ENCODE peak calls at places on chromosomes 6 and 20, in seven cellular contexts. D is adipocyte, V is AG08395, Y is fibroblast of lung, F is nephron progenitor cell, W is GOT3, Q is SK-N-DZ. B is an unnamed sample.
A peak's percentile ranks its signal among the peaks of the same experiment; 100 is the strongest.

GRCh38 chr6:135753196-135753595 is 98.3 kb upstream of the PDE7B start:
- DNase-seq in D (no peak), V (no peak), Y (peak; percentile 12), F (no peak), W (no peak), Q (no peak), B (peak; percentile 85)

GRCh38 chr6:25535302-25536225 is 116.5 kb upstream of the SCGN start:
- DNase-seq in D (no peak), V (no peak), Y (no peak), F (no peak), W (no peak), Q (no peak), B (peak; percentile 92)

GRCh38 chr6:158396136-158396535 is 83.9 kb downstream of the TULP4 start:
- DNase-seq in D (no peak), V (no peak), Y (no peak), F (no peak), W (no peak), Q (no peak), B (no peak)

GRCh38 chr6:148969679-148970078 is 222.8 kb downstream of the UST start:
- DNase-seq in D (peak; percentile 13), V (no peak), Y (peak; percentile 76), F (peak; percentile 44), W (no peak), Q (no peak), B (no peak)

GRCh38 chr6:135870722-135871121 is 19.2 kb downstream of the PDE7B start:
- DNase-seq in D (peak; percentile 40), V (no peak), Y (peak; percentile 64), F (no peak), W (no peak), Q (no peak), B (peak; percentile 30)

GRCh38 chr6:93105017-93105416 is 314.3 kb downstream of the EPHA7 start:
- DNase-seq in D (no peak), V (no peak), Y (peak; percentile 67), F (no peak), W (no peak), Q (no peak), B (peak; percentile 7)

GRCh38 chr20:36399147-36399968 is 93.2 kb downstream of the DLGAP4 start:
- DNase-seq in D (peak; percentile 5), V (no peak), Y (peak; percentile 6), F (peak; percentile 60), W (no peak), Q (peak; percentile 78), B (peak; percentile 92)

GRCh38 chr6:46052479-46052878 is 36.8 kb upstream of the CLIC5 start:
- DNase-seq in D (no peak), V (no peak), Y (no peak), F (peak; percentile 20), W (no peak), Q (no peak), B (no peak)

GRCh38 chr6:118859517-118860064 is 34.4 kb upstream of the ASF1A start:
- DNase-seq in D (no peak), V (no peak), Y (no peak), F (no peak), W (no peak), Q (no peak), B (no peak)

GRCh38 chr6:46733410-46733809 is 1.8 kb downstream of the PLA2G7 start:
- DNase-seq in D (no peak), V (no peak), Y (no peak), F (no peak), W (no peak), Q (no peak), B (no peak)

GRCh38 chr20:43459022-43459942 is 1.6 kb downstream of the SRSF6 start:
- DNase-seq in D (peak; percentile 50), V (no peak), Y (peak; percentile 5), F (peak; percentile 55), W (no peak), Q (peak; percentile 57), B (no peak)

GRCh38 chr6:101740631-101741030 is 347.1 kb downstream of the GRIK2 start:
- DNase-seq in D (no peak), V (no peak), Y (no peak), F (no peak), W (no peak), Q (no peak), B (no peak)

B was measured in foreskin melanocyte.